ENCODE peak calls at places on chromosomes 6 and 20, in four cellular contexts. A is neural progenitor cell, D is IMR-90, B is HepG2. N is an unnamed sample. For H3K27me3, the result is how much of the 10 kb centered on the place peaks cover.

GRCh38 chr6:36524871-36525270 is 22.4 kb downstream of the STK38 start:
- DNase-seq in D (no peak), B (no peak), A (no peak), N (peak)

GRCh38 chr20:48384147-48384818 is 443.5 kb downstream of the PREX1 start:
- DNase-seq in B (no peak), A (no peak), D (no peak), N (no peak)

GRCh38 chr20:17940447-17940971 is 28.1 kb downstream of the SNX5 start:
- DNase-seq in B (no peak), D (no peak), A (peak), N (no peak)

GRCh38 chr20:58945967-58946631 is 35.0 kb upstream of the NELFCD start:
- DNase-seq in A (no peak), B (no peak), D (no peak), N (no peak)

GRCh38 chr6:125512621-125513020 is 210.9 kb upstream of the HDDC2 start:
- DNase-seq in A (peak), B (peak), D (no peak), N (peak)

GRCh38 chr6:8175046-8175777 is 72.9 kb upstream of the EEF1E1 start:
- DNase-seq in A (no peak), B (no peak), D (no peak), N (peak)

GRCh38 chr6:15253107-15254073 is 7.5 kb downstream of the JARID2 start:
- DNase-seq in D (no peak), A (no peak), B (no peak), N (no peak)

GRCh38 chr6:53752440-53752839 is 42.4 kb upstream of the LRRC1 start:
- DNase-seq in A (no peak), B (no peak), D (no peak), N (peak)

GRCh38 chr6:105097288-105097687 is 82.5 kb downstream of the POPDC3 start:
- DNase-seq in B (no peak), A (no peak), D (no peak), N (peak)

GRCh38 chr6:36954262-36954931 is at the start of gene PI16:
- DNase-seq in D (no peak), B (no peak), A (no peak), N (no peak)

GRCh38 chr6:145538996-145539395 is 196.3 kb downstream of the EPM2A start:
- DNase-seq in A (no peak), D (no peak), B (no peak), N (no peak)

GRCh38 chr20:10449270-10449669 is 14.2 kb downstream of the SLX4IP start:
- DNase-seq in A (no peak), B (no peak), D (no peak), N (peak)

GRCh38 chr6:159094444-159095252 is 49.9 kb upstream of the TAGAP start:
- DNase-seq in B (no peak), A (no peak), D (no peak), N (no peak)

GRCh38 chr6:163996491-163996890 is 582.0 kb downstream of the QKI start:
- DNase-seq in D (no peak), A (no peak), B (no peak), N (no peak)

GRCh38 chr6:127458817-127459216 is 372 bp downstream of the KIAA0408 start:
- DNase-seq in B (peak), A (peak), D (peak), N (no peak)

GRCh38 chr6:303263-303662 is 11.0 kb downstream of the DUSP22 start:
- DNase-seq in B (no peak), D (no peak), A (no peak), N (no peak)

GRCh38 chr20:1440024-1440423 is 26.6 kb downstream of the NSFL1C start:
- DNase-seq in A (peak), D (peak), B (peak), N (peak)

GRCh38 chr6:166764473-166765233 is 137.6 kb upstream of the RPS6KA2 start:
- DNase-seq in A (no peak), D (no peak), B (no peak), N (no peak)

GRCh38 chr20:41204304-41205265 is 67.2 kb downstream of the PLCG1 start:
- DNase-seq in A (no peak), B (no peak), D (no peak), N (no peak)

GRCh38 chr6:15663057-15663638 is 320 bp upstream of the DTNBP1 start:
- DNase-seq in A (no peak), B (no peak), D (peak), N (peak)

GRCh38 chr6:27873101-27874030 is 38.8 kb downstream of the OR2B2 start:
- DNase-seq in A (peak), B (no peak), D (peak), N (peak)

GRCh38 chr6:31806470-31807272 is at the start of gene LSM2:
- DNase-seq in D (peak), A (peak), B (peak), N (peak)

GRCh38 chr20:17628101-17628841 is 53.8 kb downstream of the RRBP1 start:
- DNase-seq in B (no peak), A (no peak), D (no peak), N (no peak)

GRCh38 chr20:20410678-20411077 is 42.8 kb downstream of the INSM1 start:
- DNase-seq in B (no peak), A (peak), D (no peak), N (peak)

GRCh38 chr6:130932956-130933355 is 105.8 kb downstream of the SMLR1 start:
- DNase-seq in D (no peak), A (no peak), B (no peak), N (no peak)

GRCh38 chr6:19851273-19852089 is 14.3 kb downstream of the ID4 start:
- DNase-seq in B (peak), D (peak), A (peak), N (peak)

GRCh38 chr20:50992733-50993457 is 30.0 kb downstream of the KCNG1 start:
- DNase-seq in A (peak), D (peak), B (peak), N (peak)

GRCh38 chr20:34049389-34049788 is 55.7 kb downstream of the RALY start:
- DNase-seq in A (no peak), D (no peak), B (no peak), N (no peak)

GRCh38 chr6:28488916-28489365 is 26.7 kb downstream of the GPX6 start:
- DNase-seq in A (peak), D (peak), B (peak), N (peak)

GRCh38 chr6:79869184-79869583 is 78.2 kb downstream of the ELOVL4 start:
- DNase-seq in A (no peak), D (no peak), B (no peak), N (no peak)

GRCh38 chr6:79872303-79872702 is 75.0 kb downstream of the ELOVL4 start:
- DNase-seq in A (no peak), D (no peak), B (no peak), N (peak)

GRCh38 chr6:79868098-79868722 is 79.1 kb downstream of the ELOVL4 start:
- DNase-seq in A (peak), D (peak), B (peak), N (peak)

GRCh38 chr6:79872986-79873385 is 74.4 kb downstream of the ELOVL4 start:
- DNase-seq in A (no peak), B (no peak), D (peak), N (peak)

DNA sequence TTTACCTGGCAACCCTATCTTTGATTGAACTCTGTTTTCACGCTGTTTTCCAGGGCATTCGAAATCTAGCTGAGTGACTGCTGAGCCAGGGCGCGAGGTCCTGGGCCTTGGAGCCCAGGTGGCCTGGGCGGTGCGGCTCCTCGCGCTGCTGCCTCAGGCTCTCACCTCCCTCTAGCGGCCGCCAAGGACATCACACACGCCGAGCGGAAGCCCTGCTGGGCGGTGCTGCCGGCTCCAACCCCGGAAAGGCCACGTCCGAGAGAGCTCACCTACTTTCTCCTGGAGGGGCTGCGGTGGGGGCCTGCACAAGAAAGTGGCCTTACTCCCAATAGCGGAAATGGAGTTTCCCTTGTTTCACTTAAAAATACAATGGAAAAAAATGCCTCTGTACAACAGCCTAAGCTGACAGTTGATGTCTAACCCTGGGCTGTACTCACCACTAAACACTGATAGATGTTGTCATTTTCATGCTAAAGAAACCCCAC is 77.7 kb downstream of the ELOVL4 start:
- DNase-seq in A (peak), D (peak), B (peak), N (peak)
- H3K4me3 ChIP-seq in A (no peak), D (no peak), B (peak), N (no peak)

DNA sequence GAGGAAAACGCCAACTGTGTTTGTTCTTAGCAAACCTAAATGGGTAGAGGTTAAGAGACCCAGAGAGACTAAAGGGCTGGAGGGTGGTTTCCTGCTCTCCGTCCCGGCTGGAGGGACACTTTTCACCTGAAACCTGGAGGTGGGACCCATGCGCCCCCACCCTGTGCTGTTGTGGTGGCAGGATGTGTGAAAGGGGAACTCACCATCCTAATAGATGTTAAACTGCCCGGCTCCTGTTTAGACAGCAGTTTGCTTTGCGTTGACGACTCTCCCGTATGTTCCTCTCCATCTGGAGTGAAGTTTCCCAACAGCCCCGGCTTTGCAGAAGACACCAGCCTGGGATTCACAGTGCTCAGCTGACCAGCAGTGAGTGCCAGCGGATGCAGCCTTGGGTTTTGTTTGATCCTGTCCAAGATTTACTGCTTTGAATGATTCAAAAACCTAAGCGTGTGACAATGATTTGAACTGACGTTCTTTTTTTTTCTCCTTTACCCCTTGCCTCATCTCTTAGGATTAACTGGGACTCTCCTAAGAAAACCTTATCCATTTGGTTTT is 66.0 kb downstream of the CDH4 start:
- DNase-seq in A (no peak), D (no peak), B (no peak), N (no peak)
- H3K27me3 ChIP-seq in A (under half), D (under half), B (under half), N (under half)

DNA sequence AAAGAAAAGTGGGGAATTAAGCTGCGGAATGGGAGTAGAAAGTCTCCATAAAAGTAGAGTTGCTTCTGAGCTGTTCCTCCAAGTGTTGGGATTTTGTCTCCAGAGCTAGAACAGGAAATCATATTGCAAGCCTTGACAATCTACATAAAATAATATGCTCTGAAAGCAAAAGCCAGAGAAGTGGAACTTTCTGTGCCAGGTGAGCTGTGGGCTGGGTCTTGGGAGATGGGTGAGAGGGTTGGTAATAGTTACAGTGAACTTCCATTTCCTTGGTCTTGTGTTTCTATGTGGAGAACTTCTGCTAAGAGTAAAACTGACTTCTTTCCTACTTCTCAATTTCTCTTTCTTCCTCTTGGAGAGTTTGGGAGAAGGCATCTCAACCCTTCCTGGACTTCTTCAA is 6.3 kb upstream of the HMGN4 start:
- DNase-seq in D (no peak), A (no peak), B (no peak), N (no peak)
- TF ChIP-seq CTCF in D (no peak), A (no peak), B (no peak), N (no peak)

DNA sequence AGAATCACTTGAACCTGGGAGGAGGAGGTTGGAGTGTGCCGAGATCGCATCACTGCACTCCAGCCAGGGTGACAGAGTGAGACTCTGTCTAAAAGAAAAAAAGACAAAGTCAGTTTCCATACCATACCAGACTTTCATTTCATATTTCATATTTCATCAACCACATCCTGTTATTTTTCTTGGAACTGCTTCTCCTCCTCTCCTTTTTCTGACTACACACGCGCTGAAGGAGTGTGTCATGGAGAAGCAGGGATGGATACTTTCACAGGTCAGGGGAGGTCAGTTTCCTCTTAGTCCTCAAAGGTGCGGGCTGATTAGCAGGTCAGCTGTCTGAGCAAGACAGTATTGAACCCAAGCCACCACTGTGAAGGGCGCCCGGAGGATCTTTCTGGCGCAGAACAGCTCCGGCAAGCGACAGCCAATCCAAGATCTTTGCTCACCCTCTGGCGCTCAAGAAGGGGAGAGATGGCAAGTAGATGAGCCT is 19.0 kb upstream of the SYNJ2 start:
- DNase-seq in D (peak), A (no peak), B (no peak), N (peak)
- H3K4me3 ChIP-seq in D (no peak), A (no peak), B (no peak), N (no peak)

GRCh38 chr20:45316150-45317080 is 8.3 kb upstream of the MATN4 start:
- DNase-seq in B (no peak), D (no peak), A (no peak), N (no peak)
- H3K27me3 ChIP-seq in B (under half), D (under half), A (under half), N (under half)

DNA sequence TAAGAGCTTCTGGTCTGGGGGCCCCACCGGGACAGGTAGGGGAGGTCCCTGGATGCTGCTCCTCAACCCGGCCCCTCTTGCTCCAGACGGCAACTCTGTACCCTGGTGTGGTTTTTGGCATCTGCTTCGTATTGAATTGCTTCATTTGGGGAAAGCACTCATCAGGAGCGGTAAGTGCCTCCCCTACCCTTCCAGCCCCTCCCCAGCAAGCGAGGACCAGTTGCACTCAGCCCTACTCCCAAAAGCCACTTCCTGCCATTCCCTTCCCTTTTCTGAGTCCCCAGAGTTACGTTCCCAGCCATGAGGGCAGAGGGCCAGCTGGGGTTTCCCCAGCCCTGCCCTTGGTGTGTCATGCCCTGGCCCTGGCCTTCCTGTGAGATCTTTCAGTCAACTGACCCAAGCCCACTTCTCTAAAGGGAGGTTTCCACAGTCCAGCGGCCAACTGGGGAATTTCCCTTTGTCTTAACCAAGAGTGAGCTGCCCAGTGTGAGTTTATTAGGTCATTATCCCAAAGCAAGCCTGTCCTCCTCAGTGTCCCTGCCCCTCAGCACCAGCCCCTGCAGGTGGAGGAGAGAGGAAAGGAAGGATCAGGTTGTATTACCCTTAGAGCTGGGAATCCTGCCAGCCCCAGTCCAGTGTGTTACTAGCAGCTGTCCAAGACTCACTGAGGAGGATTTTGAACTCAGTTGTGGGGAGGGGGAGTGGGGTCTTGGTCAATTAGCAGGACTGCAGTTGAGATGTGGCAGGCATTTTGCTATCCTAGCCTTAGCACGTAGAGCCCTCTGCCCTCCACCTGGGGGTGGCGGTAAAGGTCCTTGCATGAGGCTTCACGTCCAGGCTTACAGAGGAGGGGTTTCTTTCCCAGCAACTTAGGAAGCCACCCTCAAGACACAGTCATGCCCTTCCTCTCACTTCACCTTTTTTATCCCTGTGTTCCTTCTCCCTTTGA is 45.8 kb downstream of the TM9SF4 start:
- DNase-seq in D (peak), B (peak), A (peak), N (peak)
- TF ChIP-seq CTCF in D (peak), B (peak), A (peak), N (peak)

GRCh38 chr6:89116702-89117101 is 1.2 kb downstream of the SRSF12 start:
- DNase-seq in B (no peak), D (no peak), A (no peak), N (no peak)
- H3K4me3 ChIP-seq in B (peak), D (peak), A (peak), N (no peak)

GRCh38 chr6:110283657-110284056 is 74.5 kb downstream of the METTL24 start:
- DNase-seq in B (no peak), D (no peak), A (no peak), N (no peak)
- H3K27me3 ChIP-seq in B (under half), D (under half), A (under half), N (under half)

DNA sequence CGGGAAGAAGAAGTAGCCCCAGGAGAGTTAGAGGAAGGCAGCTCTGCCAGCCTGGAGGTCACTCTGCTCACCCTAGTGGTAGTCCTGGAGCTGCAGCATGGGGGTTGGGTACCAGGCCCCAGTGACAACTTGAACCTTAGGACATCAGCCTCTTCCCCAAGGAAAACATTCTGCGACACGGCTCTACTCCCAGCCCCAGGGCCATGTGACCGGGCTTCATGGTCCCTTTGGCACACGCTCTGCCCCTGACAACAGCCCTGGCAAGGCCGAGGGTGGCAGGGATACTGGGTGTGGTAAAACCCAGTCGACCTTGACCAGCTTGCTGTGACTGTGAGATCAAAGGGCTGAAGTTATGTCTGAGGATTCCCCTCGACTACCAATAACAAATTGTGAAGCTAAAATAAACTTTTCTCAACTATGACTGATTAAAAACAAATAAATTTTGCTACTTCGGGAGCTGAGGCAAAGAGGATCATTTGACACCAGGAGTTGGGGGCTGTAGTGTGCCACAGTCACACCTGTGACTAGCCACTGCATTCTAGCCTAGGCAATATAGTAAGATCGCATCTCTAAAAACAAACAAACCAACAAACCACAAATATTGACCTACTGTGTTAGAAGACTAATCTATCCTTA is 24.4 kb upstream of the ARID1B start:
- DNase-seq in D (no peak), B (peak), A (no peak), N (no peak)
- TF ChIP-seq CTCF in D (peak), B (peak), A (peak), N (peak)

N was measured in bronchial epithelial cell.